ENCODE peak calls at places on chromosome 21, in nine cellular contexts. One of them, this sample, is unnamed.

GRCh38 chr21:31612889-31613785 is 46.4 kb upstream of the SOD1 start:
- DNase-seq in lung: no peak
- DNase-seq in AML-193: no peak
- DNase-seq in neural progenitor cell: peak; percentile 67
- DNase-seq in Ammon's horn: no peak
- DNase-seq in A172: peak; percentile 22
- DNase-seq in prostate gland: no peak
- DNase-seq in GM03348: no peak
- DNase-seq in astrocyte of the spinal cord: no peak
- DNase-seq in this sample: no peak

GRCh38 chr21:43859747-43860214 is 5.2 kb upstream of the AGPAT3 start:
- DNase-seq in lung: no peak
- DNase-seq in AML-193: no peak
- DNase-seq in neural progenitor cell: no peak
- DNase-seq in Ammon's horn: no peak
- DNase-seq in A172: no peak
- DNase-seq in prostate gland: peak; percentile 51
- DNase-seq in GM03348: no peak
- DNase-seq in astrocyte of the spinal cord: no peak
- DNase-seq in this sample: no peak

GRCh38 chr21:38223893-38224540 is 32.8 kb upstream of the KCNJ15 start:
- DNase-seq in lung: no peak
- DNase-seq in AML-193: no peak
- DNase-seq in neural progenitor cell: peak; percentile 42
- DNase-seq in Ammon's horn: no peak
- DNase-seq in A172: peak; percentile 55
- DNase-seq in prostate gland: no peak
- DNase-seq in GM03348: no peak
- DNase-seq in astrocyte of the spinal cord: peak; percentile 59
- DNase-seq in this sample: no peak

GRCh38 chr21:41766051-41766882 is 585 bp downstream of the RIPK4 start:
- DNase-seq in lung: no peak
- DNase-seq in AML-193: no peak
- DNase-seq in neural progenitor cell: peak; percentile 70
- DNase-seq in Ammon's horn: no peak
- DNase-seq in A172: no peak
- DNase-seq in prostate gland: no peak
- DNase-seq in GM03348: no peak
- DNase-seq in astrocyte of the spinal cord: no peak
- DNase-seq in this sample: no peak

GRCh38 chr21:33976082-33976979 is 60.7 kb upstream of the ATP5PO start:
- DNase-seq in lung: no peak
- DNase-seq in AML-193: peak; percentile 40
- DNase-seq in neural progenitor cell: no peak
- DNase-seq in Ammon's horn: peak; percentile 52
- DNase-seq in A172: peak; percentile 96
- DNase-seq in prostate gland: no peak
- DNase-seq in GM03348: peak; percentile 88
- DNase-seq in astrocyte of the spinal cord: peak; percentile 93
- DNase-seq in this sample: no peak

GRCh38 chr21:15289896-15290841 is 225.4 kb upstream of the NRIP1 start:
- DNase-seq in lung: peak; percentile 44
- DNase-seq in AML-193: no peak
- DNase-seq in neural progenitor cell: peak; percentile 87
- DNase-seq in Ammon's horn: no peak
- DNase-seq in A172: peak; percentile 18
- DNase-seq in prostate gland: peak; percentile 14
- DNase-seq in GM03348: no peak
- DNase-seq in astrocyte of the spinal cord: no peak
- DNase-seq in this sample: no peak

GRCh38 chr21:46605759-46606426 is 1.0 kb upstream of the S100B start:
- DNase-seq in lung: peak; percentile 42
- DNase-seq in AML-193: peak; percentile 85
- DNase-seq in neural progenitor cell: no peak
- DNase-seq in Ammon's horn: peak; percentile 81
- DNase-seq in A172: no peak
- DNase-seq in prostate gland: no peak
- DNase-seq in GM03348: no peak
- DNase-seq in astrocyte of the spinal cord: no peak
- DNase-seq in this sample: no peak

GRCh38 chr21:34613679-34614442 is 1.1 kb downstream of the RCAN1 start:
- DNase-seq in lung: no peak
- DNase-seq in AML-193: no peak
- DNase-seq in neural progenitor cell: peak; percentile 35
- DNase-seq in Ammon's horn: peak; percentile 62
- DNase-seq in A172: no peak
- DNase-seq in prostate gland: peak; percentile 7
- DNase-seq in GM03348: peak; percentile 49
- DNase-seq in astrocyte of the spinal cord: no peak
- DNase-seq in this sample: no peak

GRCh38 chr21:14616303-14617039 is 70.4 kb upstream of the SAMSN1 start:
- DNase-seq in lung: no peak
- DNase-seq in AML-193: no peak
- DNase-seq in neural progenitor cell: no peak
- DNase-seq in Ammon's horn: no peak
- DNase-seq in A172: no peak
- DNase-seq in prostate gland: no peak
- DNase-seq in GM03348: no peak
- DNase-seq in astrocyte of the spinal cord: no peak
- DNase-seq in this sample: no peak

GRCh38 chr21:28257276-28257675 is 735.4 kb downstream of the LTN1 start:
- DNase-seq in lung: no peak
- DNase-seq in AML-193: no peak
- DNase-seq in neural progenitor cell: no peak
- DNase-seq in Ammon's horn: no peak
- DNase-seq in A172: no peak
- DNase-seq in prostate gland: no peak
- DNase-seq in GM03348: no peak
- DNase-seq in astrocyte of the spinal cord: no peak
- DNase-seq in this sample: no peak

GRCh38 chr21:41836166-41837015 is 42.8 kb downstream of the PRDM15 start:
- DNase-seq in lung: no peak
- DNase-seq in AML-193: no peak
- DNase-seq in neural progenitor cell: no peak
- DNase-seq in Ammon's horn: no peak
- DNase-seq in A172: no peak
- DNase-seq in prostate gland: no peak
- DNase-seq in GM03348: no peak
- DNase-seq in astrocyte of the spinal cord: no peak
- DNase-seq in this sample: no peak

GRCh38 chr21:17819878-17820232 is 699 bp upstream of the C21orf91 start:
- DNase-seq in lung: no peak
- DNase-seq in AML-193: peak; percentile 87
- DNase-seq in neural progenitor cell: no peak
- DNase-seq in Ammon's horn: no peak
- DNase-seq in A172: peak; percentile 2
- DNase-seq in prostate gland: no peak
- DNase-seq in GM03348: peak; percentile 44
- DNase-seq in astrocyte of the spinal cord: no peak
- DNase-seq in this sample: no peak

GRCh38 chr21:44874497-44875331 is 1.2 kb upstream of the PTTG1IP start:
- DNase-seq in lung: peak; percentile 74
- DNase-seq in AML-193: peak; percentile 24
- DNase-seq in neural progenitor cell: peak; percentile 49
- DNase-seq in Ammon's horn: peak; percentile 38
- DNase-seq in A172: no peak
- DNase-seq in prostate gland: peak; percentile 47
- DNase-seq in GM03348: peak; percentile 56
- DNase-seq in astrocyte of the spinal cord: no peak
- DNase-seq in this sample: no peak